ENCODE peak calls at places on chromosomes 13 and 19, in seven cellular contexts. One of them, this sample, is unnamed.

GRCh38 chr19:19111967-19112580 is 26.2 kb downstream of the TMEM161A start:
- DNase-seq in adrenal gland: no peak
- DNase-seq in vagina: no peak
- DNase-seq in GM12865: no peak
- DNase-seq in left lung: no peak
- DNase-seq in lower lobe of right lung: no peak
- DNase-seq in thoracic aorta: no peak
- DNase-seq in this sample: no peak

GRCh38 chr19:15631817-15632216 is 8.9 kb upstream of the CYP4F3 start:
- DNase-seq in GM12865: peak; percentile 6
- DNase-seq in adrenal gland: peak; percentile 22
- DNase-seq in lower lobe of right lung: no peak
- DNase-seq in vagina: no peak
- DNase-seq in thoracic aorta: no peak
- DNase-seq in left lung: no peak
- DNase-seq in this sample: no peak

GRCh38 chr13:89628567-89628966 is 1718.9 kb upstream of the MIR17HG start:
- DNase-seq in adrenal gland: no peak
- DNase-seq in vagina: no peak
- DNase-seq in lower lobe of right lung: no peak
- DNase-seq in left lung: no peak
- DNase-seq in GM12865: no peak
- DNase-seq in thoracic aorta: no peak
- DNase-seq in this sample: no peak

GRCh38 chr19:49130325-49130724 is 11.0 kb downstream of the PPFIA3 start:
- DNase-seq in vagina: no peak
- DNase-seq in left lung: no peak
- DNase-seq in thoracic aorta: no peak
- DNase-seq in lower lobe of right lung: no peak
- DNase-seq in adrenal gland: no peak
- DNase-seq in GM12865: no peak
- DNase-seq in this sample: no peak

GRCh38 chr13:109154546-109154945 is 525.1 kb downstream of the MYO16 start:
- DNase-seq in GM12865: no peak
- DNase-seq in adrenal gland: no peak
- DNase-seq in left lung: no peak
- DNase-seq in vagina: no peak
- DNase-seq in thoracic aorta: no peak
- DNase-seq in lower lobe of right lung: no peak
- DNase-seq in this sample: no peak

GRCh38 chr13:28313579-28313978 is 175.2 kb downstream of the PAN3 start:
- DNase-seq in left lung: no peak
- DNase-seq in vagina: no peak
- DNase-seq in GM12865: peak; percentile 41
- DNase-seq in adrenal gland: no peak
- DNase-seq in thoracic aorta: no peak
- DNase-seq in lower lobe of right lung: no peak
- DNase-seq in this sample: no peak

GRCh38 chr13:114112826-114113322 is 19.5 kb downstream of the RASA3 start:
- DNase-seq in adrenal gland: no peak
- DNase-seq in thoracic aorta: no peak
- DNase-seq in vagina: no peak
- DNase-seq in left lung: no peak
- DNase-seq in lower lobe of right lung: no peak
- DNase-seq in GM12865: no peak
- DNase-seq in this sample: no peak

GRCh38 chr19:3045885-3046603 is 16.3 kb downstream of the TLE5 start:
- DNase-seq in lower lobe of right lung: no peak
- DNase-seq in vagina: no peak
- DNase-seq in thoracic aorta: no peak
- DNase-seq in left lung: no peak
- DNase-seq in adrenal gland: no peak
- DNase-seq in GM12865: no peak
- DNase-seq in this sample: no peak

GRCh38 chr13:45838171-45838745 is 13.3 kb downstream of the SIAH3 start:
- DNase-seq in lower lobe of right lung: no peak
- DNase-seq in adrenal gland: no peak
- DNase-seq in GM12865: no peak
- DNase-seq in vagina: no peak
- DNase-seq in left lung: no peak
- DNase-seq in thoracic aorta: no peak
- DNase-seq in this sample: no peak

GRCh38 chr13:61954092-61954491 is 538.4 kb upstream of the PCDH20 start:
- DNase-seq in lower lobe of right lung: no peak
- DNase-seq in GM12865: peak; percentile 9
- DNase-seq in vagina: no peak
- DNase-seq in adrenal gland: no peak
- DNase-seq in left lung: no peak
- DNase-seq in thoracic aorta: no peak
- DNase-seq in this sample: no peak

GRCh38 chr19:46478356-46478986 is 7.1 kb upstream of the PNMA8A start:
- DNase-seq in vagina: no peak
- DNase-seq in lower lobe of right lung: no peak
- DNase-seq in adrenal gland: no peak
- DNase-seq in thoracic aorta: no peak
- DNase-seq in GM12865: peak; percentile 38
- DNase-seq in left lung: no peak
- DNase-seq in this sample: no peak

GRCh38 chr19:40246292-40247073 is 20.0 kb upstream of the CCNP start:
- DNase-seq in vagina: no peak
- DNase-seq in left lung: peak; percentile 1
- DNase-seq in GM12865: no peak
- DNase-seq in thoracic aorta: no peak
- DNase-seq in lower lobe of right lung: peak; percentile 6
- DNase-seq in adrenal gland: no peak
- DNase-seq in this sample: no peak

GRCh38 chr13:40495620-40496001 is 170.8 kb downstream of the FOXO1 start:
- DNase-seq in vagina: no peak
- DNase-seq in left lung: no peak
- DNase-seq in GM12865: no peak
- DNase-seq in lower lobe of right lung: no peak
- DNase-seq in thoracic aorta: no peak
- DNase-seq in adrenal gland: no peak
- DNase-seq in this sample: no peak

GRCh38 chr19:10712041-10712440 is 5.8 kb upstream of the DNM2 start:
- DNase-seq in adrenal gland: no peak
- DNase-seq in vagina: no peak
- DNase-seq in thoracic aorta: no peak
- DNase-seq in lower lobe of right lung: no peak
- DNase-seq in left lung: no peak
- DNase-seq in GM12865: no peak
- DNase-seq in this sample: no peak

GRCh38 chr19:5152013-5152763 is 183.3 kb downstream of the KDM4B start:
- DNase-seq in left lung: peak; percentile 60
- DNase-seq in lower lobe of right lung: no peak
- DNase-seq in thoracic aorta: no peak
- DNase-seq in adrenal gland: no peak
- DNase-seq in vagina: no peak
- DNase-seq in GM12865: no peak
- DNase-seq in this sample: no peak

GRCh38 chr19:43432866-43433673 is 18.4 kb downstream of the TEX101 start:
- DNase-seq in vagina: no peak
- DNase-seq in thoracic aorta: no peak
- DNase-seq in lower lobe of right lung: peak; percentile 60
- DNase-seq in left lung: no peak
- DNase-seq in GM12865: peak; percentile 58
- DNase-seq in adrenal gland: peak; percentile 75
- DNase-seq in this sample: no peak

GRCh38 chr19:36009220-36009619 is 607 bp upstream of the SYNE4 start:
- DNase-seq in thoracic aorta: no peak
- DNase-seq in vagina: no peak
- DNase-seq in GM12865: peak; percentile 66
- DNase-seq in left lung: peak; percentile 93
- DNase-seq in lower lobe of right lung: peak; percentile 82
- DNase-seq in adrenal gland: peak; percentile 73
- DNase-seq in this sample: peak; percentile 36

GRCh38 chr13:79791471-79792042 is 310.6 kb downstream of the NDFIP2 start:
- DNase-seq in GM12865: no peak
- DNase-seq in adrenal gland: no peak
- DNase-seq in left lung: no peak
- DNase-seq in thoracic aorta: no peak
- DNase-seq in lower lobe of right lung: no peak
- DNase-seq in vagina: no peak
- DNase-seq in this sample: no peak

GRCh38 chr13:69571606-69572323 is 535.9 kb upstream of the ATXN8OS start:
- DNase-seq in lower lobe of right lung: no peak
- DNase-seq in thoracic aorta: no peak
- DNase-seq in adrenal gland: no peak
- DNase-seq in left lung: no peak
- DNase-seq in vagina: no peak
- DNase-seq in GM12865: no peak
- DNase-seq in this sample: no peak

GRCh38 chr13:25406377-25406776 is 34.6 kb downstream of the ATP8A2 start:
- DNase-seq in vagina: no peak
- DNase-seq in adrenal gland: no peak
- DNase-seq in left lung: no peak
- DNase-seq in thoracic aorta: no peak
- DNase-seq in lower lobe of right lung: no peak
- DNase-seq in GM12865: no peak
- DNase-seq in this sample: peak; percentile 3

GRCh38 chr19:54298357-54299125 is 14.4 kb downstream of the LILRA5 start:
- DNase-seq in lower lobe of right lung: no peak
- DNase-seq in GM12865: no peak
- DNase-seq in vagina: peak; percentile 60
- DNase-seq in adrenal gland: no peak
- DNase-seq in thoracic aorta: no peak
- DNase-seq in left lung: no peak
- DNase-seq in this sample: no peak

GRCh38 chr13:30581582-30581981 is 36.1 kb upstream of the USPL1 start:
- DNase-seq in adrenal gland: no peak
- DNase-seq in vagina: no peak
- DNase-seq in left lung: no peak
- DNase-seq in thoracic aorta: no peak
- DNase-seq in GM12865: peak; percentile 50
- DNase-seq in lower lobe of right lung: no peak
- DNase-seq in this sample: no peak

GRCh38 chr19:1774999-1775772 is 21.9 kb downstream of the ONECUT3 start:
- DNase-seq in lower lobe of right lung: no peak
- DNase-seq in left lung: no peak
- DNase-seq in thoracic aorta: no peak
- DNase-seq in vagina: no peak
- DNase-seq in GM12865: no peak
- DNase-seq in adrenal gland: no peak
- DNase-seq in this sample: peak; percentile 19
- TF ChIP-seq CTCF in lower lobe of right lung: peak; percentile 36
- TF ChIP-seq CTCF in left lung: peak; percentile 42
- TF ChIP-seq CTCF in thoracic aorta: peak; percentile 26
- TF ChIP-seq CTCF in vagina: no peak
- TF ChIP-seq CTCF in GM12865: peak; percentile 33
- TF ChIP-seq CTCF in adrenal gland: peak; percentile 11
- TF ChIP-seq CTCF in this sample: peak; percentile 8

DNA sequence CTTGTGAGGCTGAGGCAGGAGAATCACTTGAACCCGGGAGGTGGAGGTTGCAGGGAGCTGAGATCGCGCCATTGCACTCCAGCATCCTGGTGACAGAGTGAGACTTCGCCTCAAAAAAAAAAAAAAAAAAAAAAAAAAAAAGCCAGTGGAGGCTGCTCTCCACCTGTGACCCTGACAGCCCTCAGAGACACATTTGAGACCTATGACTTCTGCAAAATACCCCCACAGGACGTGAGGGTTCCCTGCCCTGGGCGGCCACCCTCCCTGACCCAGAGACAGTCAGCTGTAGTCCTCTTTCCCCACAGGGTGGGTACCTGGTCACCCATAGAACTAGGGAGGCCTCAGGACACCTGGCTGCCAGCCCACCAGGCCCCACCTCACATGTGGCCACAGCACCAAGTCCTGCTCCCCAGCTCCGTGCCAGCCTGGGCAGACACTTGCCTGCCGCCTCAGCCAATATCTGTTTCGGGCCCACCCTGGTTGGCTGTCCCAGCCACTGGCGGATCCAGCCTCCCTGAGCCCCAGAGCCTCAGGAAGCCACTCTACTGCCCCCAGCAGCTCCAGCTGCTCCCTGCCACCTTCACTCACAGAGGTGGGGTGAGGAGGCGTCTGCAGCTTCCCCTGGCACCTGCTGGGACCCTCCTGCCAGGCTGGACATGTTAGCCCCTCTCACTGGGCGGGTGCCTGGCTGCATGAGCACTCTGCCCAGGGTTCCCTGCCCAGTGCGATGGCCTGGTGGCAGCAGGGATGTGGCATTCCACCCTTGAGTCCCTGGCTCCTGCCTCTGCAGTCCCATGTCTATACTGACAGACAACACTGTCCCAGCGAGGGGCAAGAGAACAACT is 7.0 kb downstream of the MKNK2 start:
- DNase-seq in vagina: peak; percentile 88
- DNase-seq in adrenal gland: peak; percentile 50
- DNase-seq in lower lobe of right lung: no peak
- DNase-seq in thoracic aorta: no peak
- DNase-seq in left lung: no peak
- DNase-seq in GM12865: peak; percentile 24
- DNase-seq in this sample: peak; percentile 29
- TF ChIP-seq CTCF in vagina: no peak
- TF ChIP-seq CTCF in adrenal gland: no peak
- TF ChIP-seq CTCF in lower lobe of right lung: no peak
- TF ChIP-seq CTCF in thoracic aorta: no peak
- TF ChIP-seq CTCF in left lung: no peak
- TF ChIP-seq CTCF in GM12865: no peak
- TF ChIP-seq CTCF in this sample: no peak

GRCh38 chr19:51783373-51783772 is 11.6 kb upstream of the FPR3 start:
- DNase-seq in vagina: no peak
- DNase-seq in GM12865: peak; percentile 1
- DNase-seq in lower lobe of right lung: no peak
- DNase-seq in adrenal gland: no peak
- DNase-seq in left lung: no peak
- DNase-seq in thoracic aorta: no peak
- DNase-seq in this sample: peak; percentile 54
- TF ChIP-seq CTCF in vagina: no peak
- TF ChIP-seq CTCF in GM12865: no peak
- TF ChIP-seq CTCF in lower lobe of right lung: no peak
- TF ChIP-seq CTCF in adrenal gland: no peak
- TF ChIP-seq CTCF in left lung: no peak
- TF ChIP-seq CTCF in thoracic aorta: no peak
- TF ChIP-seq CTCF in this sample: peak; percentile 62

DNA sequence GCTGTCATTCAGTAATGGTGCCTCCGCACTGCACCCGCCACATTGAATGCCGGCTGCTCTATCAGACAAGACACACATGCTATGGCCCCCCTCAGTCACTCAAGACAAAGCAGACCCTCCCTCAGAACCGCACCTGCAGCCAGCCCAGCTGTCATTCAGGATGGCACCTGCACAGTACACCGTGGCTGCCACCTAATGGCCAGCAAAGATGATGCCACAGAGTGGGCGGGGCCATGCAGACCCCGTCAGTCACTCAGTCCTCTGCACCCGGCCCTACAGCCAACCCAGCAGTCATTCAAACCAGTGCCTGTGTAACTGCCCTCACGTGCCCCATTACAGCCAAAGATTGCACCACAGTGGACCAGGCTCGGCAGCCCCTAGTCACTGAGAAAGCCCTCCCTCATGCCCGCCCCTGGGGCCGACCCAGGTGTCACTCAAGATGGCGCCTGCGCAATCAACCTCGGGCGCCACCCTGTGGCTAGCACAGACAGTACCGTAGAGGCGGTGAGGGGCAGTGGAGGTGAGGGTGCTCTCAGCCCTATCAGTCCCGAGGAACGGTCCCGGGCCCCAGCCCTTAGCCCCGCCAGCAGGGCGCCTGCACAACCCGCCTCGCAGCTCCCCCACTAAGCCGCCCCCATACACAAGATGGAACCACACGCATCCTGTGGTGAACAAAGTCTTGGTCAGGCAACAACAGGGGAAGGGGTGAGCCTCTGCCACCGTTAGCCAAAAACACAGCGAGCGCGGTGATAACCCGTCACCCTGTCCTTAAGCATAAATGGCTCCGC is 2.4 kb downstream of the PEG3 start:
- DNase-seq in lower lobe of right lung: peak; percentile 60
- DNase-seq in vagina: peak; percentile 90
- DNase-seq in GM12865: no peak
- DNase-seq in thoracic aorta: peak; percentile 27
- DNase-seq in adrenal gland: peak; percentile 80
- DNase-seq in left lung: peak; percentile 88
- DNase-seq in this sample: peak; percentile 89
- TF ChIP-seq CTCF in lower lobe of right lung: peak; percentile 35
- TF ChIP-seq CTCF in vagina: no peak
- TF ChIP-seq CTCF in GM12865: no peak
- TF ChIP-seq CTCF in thoracic aorta: peak; percentile 25
- TF ChIP-seq CTCF in adrenal gland: peak; percentile 30
- TF ChIP-seq CTCF in left lung: peak; percentile 21
- TF ChIP-seq CTCF in this sample: peak; percentile 13